ENCODE peak calls at places on chromosome 1, in eight cellular contexts. G, Z, N, S, D, B, W and I are unnamed samples.

GRCh38 chr1:111961773-111962565 is 27.5 kb downstream of the KCND3 start:
- DNase-seq in B (no peak), W (no peak), D (no peak), G (no peak), S (no peak), N (no peak), Z (peak), I (no peak)

GRCh38 chr1:8053878-8054567 is 27.9 kb upstream of the ERRFI1 start:
- DNase-seq in G (no peak), W (no peak), D (no peak), N (peak), B (no peak), S (no peak), Z (no peak), I (no peak)

GRCh38 chr1:19969898-19970660 is 9.3 kb downstream of the PLA2G2A start:
- DNase-seq in B (no peak), W (no peak), D (no peak), N (no peak), S (no peak), Z (no peak), G (peak), I (no peak)

GRCh38 chr1:26337625-26338024 is 16.3 kb downstream of the CRYBG2 start:
- DNase-seq in W (no peak), N (no peak), G (no peak), S (no peak), B (no peak), Z (no peak), D (no peak), I (no peak)

GRCh38 chr1:156151093-156151688 is 2.2 kb upstream of the SEMA4A start:
- DNase-seq in B (no peak), S (peak), D (peak), W (no peak), G (peak), Z (no peak), N (peak), I (no peak)

GRCh38 chr1:236009857-236010256 is 55.0 kb downstream of the NID1 start:
- DNase-seq in W (no peak), Z (no peak), B (no peak), N (no peak), G (peak), S (peak), D (peak), I (no peak)

GRCh38 chr1:100443739-100444571 is 91.6 kb downstream of the CDC14A start:
- DNase-seq in N (no peak), S (peak), B (no peak), W (no peak), D (peak), Z (no peak), G (no peak), I (no peak)

GRCh38 chr1:239819075-239819474 is 272.6 kb upstream of the FMN2 start:
- DNase-seq in Z (no peak), B (no peak), N (no peak), D (no peak), W (no peak), G (no peak), S (no peak), I (peak)

GRCh38 chr1:3910769-3911520 is 10.9 kb upstream of the C1orf174 start:
- DNase-seq in G (peak), W (peak), D (peak), Z (peak), B (peak), S (peak), N (no peak), I (peak)

GRCh38 chr1:111520040-111520439 is 16.6 kb upstream of the ADORA3 start:
- DNase-seq in N (no peak), Z (no peak), D (no peak), G (no peak), W (no peak), B (no peak), S (no peak), I (no peak)

GRCh38 chr1:234188454-234188792 is 184.8 kb upstream of the COA6 start:
- DNase-seq in S (no peak), D (no peak), B (no peak), W (peak), Z (no peak), G (peak), N (no peak), I (peak)

GRCh38 chr1:234185438-234185837 is 187.8 kb upstream of the COA6 start:
- DNase-seq in Z (no peak), D (no peak), S (no peak), W (no peak), B (no peak), N (no peak), G (no peak), I (no peak)

DNA sequence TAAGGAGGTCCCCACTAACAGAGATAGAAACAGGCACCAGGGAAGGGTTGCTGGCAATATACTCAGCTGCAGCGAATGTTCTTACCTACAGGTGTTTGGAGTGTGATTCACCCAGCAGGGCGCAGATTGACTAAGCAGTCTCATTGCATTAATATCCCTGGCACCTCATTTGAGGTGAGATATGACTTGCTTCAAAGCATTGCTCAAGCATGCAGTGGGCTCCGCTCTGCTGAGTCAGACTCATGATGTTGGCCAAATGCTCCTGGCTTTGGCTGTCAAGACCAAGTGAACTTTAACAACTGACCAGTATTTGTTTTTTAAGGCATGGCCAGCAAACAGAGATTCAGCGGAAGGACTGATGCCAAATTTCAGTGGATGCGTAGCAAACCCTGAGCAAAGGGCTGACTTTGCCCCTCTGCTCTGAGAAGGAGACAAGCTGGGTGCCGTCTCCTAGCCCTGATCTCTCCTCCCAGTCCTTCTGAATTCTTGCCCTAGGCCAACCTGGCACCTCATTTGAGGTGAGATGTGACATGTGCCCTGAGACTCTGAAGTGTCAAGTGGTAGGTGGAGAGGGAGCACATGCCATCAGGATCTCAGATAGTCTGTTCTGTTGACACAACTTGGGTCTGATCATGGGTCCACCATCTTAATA is 187.1 kb upstream of the COA6 start:
- DNase-seq in Z (no peak), D (peak), B (no peak), N (no peak), W (no peak), G (peak), S (peak), I (no peak)
- H3K4me3 ChIP-seq in Z (no peak), D (no peak), B (no peak), N (no peak), W (no peak), G (no peak), S (no peak), I (no peak)

GRCh38 chr1:202656057-202656456 is 54.2 kb downstream of the SYT2 start:
- DNase-seq in Z (no peak), W (no peak), D (peak), G (no peak), N (no peak), B (no peak), S (no peak), I (peak)
- TF ChIP-seq CTCF in Z (peak), W (no peak), D (peak), G (no peak), N (no peak), B (no peak), S (peak), I (peak)

GRCh38 chr1:37478890-37479254 is 4.5 kb downstream of the ZC3H12A start:
- DNase-seq in S (peak), N (no peak), D (peak), B (no peak), W (no peak), G (peak), Z (no peak), I (peak)

GRCh38 chr1:37477946-37478345 is 3.6 kb downstream of the ZC3H12A start:
- DNase-seq in S (no peak), N (peak), B (no peak), Z (no peak), W (peak), D (no peak), G (peak), I (no peak)

GRCh38 chr1:37477198-37477931 is 3.0 kb downstream of the ZC3H12A start:
- DNase-seq in N (peak), S (peak), Z (no peak), B (peak), D (peak), G (peak), W (peak), I (peak)

GRCh38 chr1:37479255-37480124 is 5.1 kb downstream of the ZC3H12A start:
- DNase-seq in N (peak), G (peak), Z (peak), S (peak), W (peak), B (peak), D (peak), I (peak)

GRCh38 chr1:37478451-37478871 is 4.1 kb downstream of the ZC3H12A start:
- DNase-seq in B (no peak), N (no peak), Z (no peak), S (peak), G (peak), W (no peak), D (peak), I (peak)
- H3K4me3 ChIP-seq in B (no peak), N (peak), Z (peak), S (no peak), G (peak), W (peak), D (peak), I (peak)

GRCh38 chr1:27891196-27891889 is 19.0 kb downstream of the THEMIS2 start:
- DNase-seq in Z (no peak), D (no peak), G (no peak), W (no peak), S (no peak), B (no peak), N (no peak), I (no peak)
- TF ChIP-seq CTCF in Z (no peak), D (no peak), G (no peak), W (no peak), S (no peak), B (peak), N (no peak), I (no peak)